ENCODE peak calls at places on chromosome X, in seven cellular contexts. V is NB4, M is upper lobe of left lung, J is heart left ventricle, S is AG10803, G is upper lobe of right lung, T is fibroblast of mammary gland. D is an unnamed sample.

GRCh38 chrX:16465081-16465876 is 184.7 kb upstream of the S100G start:
- DNase-seq in G (no peak), J (no peak), V (no peak), M (no peak), S (peak), T (peak), D (no peak)

GRCh38 chrX:48972214-48973164 is 845 bp upstream of the KCND1 start:
- DNase-seq in V (peak), S (peak), T (peak), M (no peak), G (no peak), J (no peak), D (no peak)

GRCh38 chrX:11382935-11383334 is 89.7 kb downstream of the AMELX start:
- DNase-seq in M (no peak), S (no peak), G (no peak), J (no peak), T (peak), V (no peak), D (no peak)

GRCh38 chrX:8743126-8743732 is 11.3 kb upstream of the ANOS1 start:
- DNase-seq in V (peak), S (peak), J (peak), G (peak), M (no peak), T (peak), D (no peak)

GRCh38 chrX:47278684-47279083 is 45.9 kb downstream of the USP11 start:
- DNase-seq in S (peak), G (no peak), T (peak), M (no peak), J (no peak), V (no peak), D (no peak)

GRCh38 chrX:44874481-44875184 is 1.6 kb downstream of the KDM6A start:
- DNase-seq in T (peak), J (peak), V (peak), M (no peak), G (no peak), S (peak), D (no peak)

GRCh38 chrX:10783451-10783995 is 163.1 kb upstream of the MID1 start:
- DNase-seq in S (no peak), M (no peak), T (no peak), J (no peak), V (no peak), G (no peak), D (no peak)

GRCh38 chrX:27890611-27891010 is 82.8 kb downstream of the MAGEB10 start:
- DNase-seq in V (no peak), T (peak), G (no peak), J (no peak), M (no peak), S (peak), D (no peak)

GRCh38 chrX:285076-285677 is 4.0 kb downstream of the PLCXD1 start:
- DNase-seq in V (no peak), S (no peak), T (no peak), G (no peak), J (peak), M (no peak), D (no peak)

GRCh38 chrX:45445745-45446412 is 245.2 kb upstream of the DIPK2B start:
- DNase-seq in M (no peak), S (peak), G (no peak), J (no peak), V (peak), T (peak), D (peak)

GRCh38 chrX:104335765-104336164 is 81.0 kb upstream of the ESX1 start:
- DNase-seq in M (no peak), V (peak), G (no peak), J (no peak), T (peak), S (peak), D (peak)

GRCh38 chrX:37993857-37994619 is 12.3 kb upstream of the SYTL5 start:
- DNase-seq in G (peak), S (no peak), J (no peak), M (no peak), V (peak), T (no peak), D (no peak)

GRCh38 chrX:138917781-138918180 is 206.3 kb upstream of the FGF13 start:
- DNase-seq in S (peak), T (peak), V (no peak), M (no peak), G (no peak), J (no peak), D (peak)

GRCh38 chrX:69896046-69896445 is 153.7 kb downstream of the AWAT2 start:
- DNase-seq in J (no peak), V (no peak), S (no peak), T (no peak), M (no peak), G (no peak), D (no peak)

GRCh38 chrX:128781506-128781905 is 729.3 kb upstream of the ACTRT1 start:
- DNase-seq in T (no peak), S (no peak), M (no peak), G (no peak), V (peak), J (no peak), D (no peak)

GRCh38 chrX:123324628-123325027 is 140.6 kb downstream of the GRIA3 start:
- DNase-seq in V (no peak), G (no peak), J (no peak), M (no peak), T (peak), S (no peak), D (no peak)
- H3K4me3 ChIP-seq in V (no peak), G (no peak), J (no peak), M (no peak), T (no peak), S (no peak), D (no peak)

GRCh38 chrX:80648023-80648422 is 161.7 kb downstream of the BRWD3 start:
- DNase-seq in V (peak), M (no peak), J (no peak), T (peak), S (peak), G (no peak), D (no peak)
- TF ChIP-seq CTCF in V (peak), M (no peak), J (no peak), T (peak), S (peak), G (peak), D (peak)

GRCh38 chrX:150570512-150570911 is 2.1 kb downstream of the MTM1 start:
- DNase-seq in S (no peak), T (no peak), M (no peak), V (peak), J (no peak), G (no peak), D (no peak)
- H3K4me3 ChIP-seq in S (no peak), T (no peak), M (no peak), V (peak), J (no peak), G (peak), D (no peak)

GRCh38 chrX:107667426-107667825 is 39.1 kb downstream of the PRPS1 start:
- DNase-seq in S (no peak), G (no peak), V (no peak), M (no peak), J (no peak), T (no peak), D (no peak)

GRCh38 chrX:107669276-107669675 is 41.0 kb downstream of the PRPS1 start:
- DNase-seq in S (no peak), V (no peak), M (no peak), G (no peak), J (no peak), T (no peak), D (no peak)

GRCh38 chrX:107672955-107673378 is 44.7 kb downstream of the PRPS1 start:
- DNase-seq in V (peak), G (peak), S (peak), J (peak), T (peak), M (peak), D (peak)

GRCh38 chrX:107666931-107667330 is 38.6 kb downstream of the PRPS1 start:
- DNase-seq in V (no peak), M (no peak), G (no peak), J (no peak), S (no peak), T (no peak), D (no peak)

DNA sequence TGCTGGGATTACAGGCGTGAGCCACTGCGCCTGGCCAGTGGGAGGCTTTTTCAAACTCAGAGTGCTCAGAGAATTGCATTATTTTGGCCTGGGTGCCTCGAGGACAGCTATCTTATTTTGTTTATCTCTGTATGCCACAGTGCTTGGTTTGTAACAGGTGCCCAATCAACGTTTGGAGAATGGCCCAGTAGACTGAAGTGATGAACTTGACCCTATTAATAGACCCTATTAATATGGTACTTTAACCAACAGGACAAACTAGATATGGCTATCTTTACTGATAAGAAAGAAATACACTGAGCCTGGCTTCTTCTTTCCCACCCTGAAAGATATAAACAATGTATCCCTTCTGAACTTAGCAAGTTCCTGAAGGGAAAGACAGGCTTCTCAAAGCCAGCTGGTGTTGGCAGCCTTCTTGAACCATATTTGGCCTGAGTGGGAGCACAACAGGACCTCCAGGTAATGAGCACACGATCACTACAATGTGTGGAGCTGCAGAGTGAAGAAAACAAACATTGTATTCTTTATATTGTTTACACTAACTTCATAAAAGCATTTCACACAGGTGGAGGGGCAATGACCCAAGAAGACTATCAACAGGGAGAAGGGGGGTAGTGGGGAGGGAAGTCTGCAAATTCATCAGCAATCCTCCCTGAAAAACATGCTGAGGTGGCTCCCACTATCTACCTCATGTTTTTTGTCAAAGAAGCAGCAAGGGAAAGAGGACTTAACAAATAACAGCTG is 41.7 kb downstream of the PRPS1 start:
- DNase-seq in G (no peak), T (no peak), J (no peak), M (no peak), S (no peak), V (no peak), D (no peak)
- TF ChIP-seq CTCF in G (no peak), T (no peak), J (no peak), M (no peak), S (no peak), V (no peak), D (no peak)

GRCh38 chrX:151752847-151753246 is 18.3 kb downstream of the CNGA2 start:
- DNase-seq in J (no peak), V (no peak), M (no peak), G (no peak), T (no peak), S (peak), D (no peak)
- H3K4me3 ChIP-seq in J (no peak), V (no peak), M (no peak), G (no peak), T (no peak), S (no peak), D (no peak)

GRCh38 chrX:93875621-93876282 is 201.7 kb downstream of the FAM133A start:
- DNase-seq in V (no peak), M (no peak), G (no peak), S (no peak), J (no peak), T (no peak), D (no peak)

GRCh38 chrX:93874554-93874953 is 200.5 kb downstream of the FAM133A start:
- DNase-seq in M (no peak), S (no peak), T (peak), J (no peak), G (no peak), V (peak), D (no peak)
- TF ChIP-seq CTCF in M (no peak), S (peak), T (peak), J (peak), G (peak), V (peak), D (peak)

GRCh38 chrX:79367907-79368306 is 773 bp upstream of the ITM2A start:
- DNase-seq in J (no peak), G (no peak), S (no peak), V (no peak), T (no peak), M (no peak), D (no peak)

GRCh38 chrX:79366556-79366887 is 612 bp downstream of the ITM2A start:
- DNase-seq in T (no peak), G (no peak), J (no peak), S (no peak), M (no peak), V (no peak), D (no peak)

GRCh38 chrX:79369871-79370270 is 2.7 kb upstream of the ITM2A start:
- DNase-seq in G (no peak), S (no peak), V (no peak), M (no peak), T (no peak), J (no peak), D (no peak)

GRCh38 chrX:79365591-79365990 is 1.5 kb downstream of the ITM2A start:
- DNase-seq in G (no peak), S (no peak), V (no peak), M (no peak), T (no peak), J (no peak), D (no peak)

GRCh38 chrX:79366888-79367749 is at the start of gene ITM2A:
- DNase-seq in M (peak), J (peak), G (peak), V (peak), T (peak), S (no peak), D (no peak)
- H3K4me3 ChIP-seq in M (peak), J (peak), G (peak), V (peak), T (peak), S (no peak), D (no peak)

GRCh38 chrX:131802836-131803626 is 220.1 kb upstream of the STK26 start:
- DNase-seq in J (peak), M (no peak), G (no peak), T (peak), V (peak), S (no peak), D (no peak)
- TF ChIP-seq CTCF in J (peak), M (peak), G (peak), T (peak), V (peak), S (no peak), D (peak)